ENCODE peak calls at places on chromosomes 16 and 17, in five cellular contexts. K is H1, G is K562, X is HepG2, E is GM12878. B is an unnamed sample.

GRCh38 chr17:3695723-3696411 is at the start of gene P2RX5:
- DNase-seq in K (no peak), G (peak; percentile 57), X (no peak), E (no peak), B (peak; percentile 81)

GRCh38 chr16:140175-140857 is 1.8 kb upstream of the NPRL3 start:
- DNase-seq in K (no peak), G (no peak), X (no peak), E (no peak), B (no peak)

GRCh38 chr17:39218906-39219305 is 6.8 kb downstream of the STAC2 start:
- DNase-seq in K (no peak), G (no peak), X (no peak), E (no peak), B (no peak)

GRCh38 chr16:75337430-75337829 is 86.0 kb upstream of the BCAR1 start:
- DNase-seq in K (no peak), G (no peak), X (no peak), E (no peak), B (no peak)

GRCh38 chr16:4801051-4801961 is 1.1 kb downstream of the ROGDI start:
- DNase-seq in K (no peak), G (no peak), X (no peak), E (no peak), B (no peak)

GRCh38 chr16:79757968-79758367 is 157.4 kb upstream of the MAF start:
- DNase-seq in K (no peak), G (no peak), X (no peak), E (no peak), B (no peak)

GRCh38 chr17:76402711-76403110 is 18.3 kb downstream of the SPHK1 start:
- DNase-seq in K (no peak), G (no peak), X (no peak), E (no peak), B (no peak)

GRCh38 chr17:49045376-49045775 is 48.2 kb downstream of the IGF2BP1 start:
- DNase-seq in K (no peak), G (no peak), X (no peak), E (no peak), B (no peak)

GRCh38 chr16:83954577-83955016 is 1.6 kb downstream of the OSGIN1 start:
- DNase-seq in K (no peak), G (no peak), X (peak; percentile 85), E (no peak), B (no peak)

GRCh38 chr17:1997587-1998425 is 27.3 kb downstream of the RTN4RL1 start:
- DNase-seq in K (no peak), G (no peak), X (peak; percentile 77), E (no peak), B (no peak)

GRCh38 chr17:40542562-40543411 is 22.5 kb downstream of the CCR7 start:
- DNase-seq in K (no peak), G (no peak), X (peak; percentile 90), E (no peak), B (peak; percentile 88)

GRCh38 chr16:66894948-66895696 is 14.8 kb downstream of the PDP2 start:
- DNase-seq in K (no peak), G (peak; percentile 63), X (peak; percentile 80), E (no peak), B (peak; percentile 76)

GRCh38 chr16:56743840-56744239 is 13.9 kb downstream of the NUP93 start:
- DNase-seq in K (no peak), G (no peak), X (no peak), E (no peak), B (no peak)

DNA sequence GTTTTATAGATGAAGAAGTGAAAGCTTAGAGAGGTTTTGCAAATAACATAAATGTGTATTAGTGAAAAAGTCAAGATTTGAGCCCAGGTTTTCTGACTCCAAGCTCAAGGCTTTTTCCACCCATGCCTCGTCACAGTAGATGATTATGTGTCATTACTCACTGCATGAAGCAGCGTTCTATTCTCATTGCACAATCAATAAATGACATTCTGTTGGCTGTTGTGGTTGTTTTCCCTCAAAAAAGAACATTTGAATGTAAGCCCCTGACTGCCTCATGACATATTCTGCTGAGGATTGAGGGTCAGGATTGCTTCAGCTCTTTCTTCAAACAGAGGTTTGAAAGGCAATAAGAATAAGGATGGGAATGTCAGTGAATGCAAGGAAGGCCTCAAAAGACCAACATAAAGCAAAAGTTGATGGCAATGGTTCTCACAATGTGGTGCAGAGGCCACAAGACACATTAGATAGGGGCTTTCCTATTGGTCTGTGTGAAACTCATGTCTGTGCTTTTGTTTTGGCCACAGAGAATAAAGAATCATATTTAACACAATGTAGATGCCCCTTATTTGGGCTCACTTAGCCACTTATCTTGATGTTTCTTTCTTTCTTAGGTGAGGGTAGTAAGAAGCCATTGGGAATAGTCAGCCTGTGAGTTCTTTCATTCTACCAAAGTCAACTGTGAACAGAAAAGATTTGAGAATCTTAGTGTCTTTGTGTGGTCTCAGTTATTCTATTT is 5.4 kb upstream of the MMD start:
- DNase-seq in K (no peak), G (no peak), X (no peak), E (no peak), B (no peak)
- TF ChIP-seq EP300 in K (no peak), G (no peak), X (no peak), E (peak; percentile 46), B (no peak)

DNA sequence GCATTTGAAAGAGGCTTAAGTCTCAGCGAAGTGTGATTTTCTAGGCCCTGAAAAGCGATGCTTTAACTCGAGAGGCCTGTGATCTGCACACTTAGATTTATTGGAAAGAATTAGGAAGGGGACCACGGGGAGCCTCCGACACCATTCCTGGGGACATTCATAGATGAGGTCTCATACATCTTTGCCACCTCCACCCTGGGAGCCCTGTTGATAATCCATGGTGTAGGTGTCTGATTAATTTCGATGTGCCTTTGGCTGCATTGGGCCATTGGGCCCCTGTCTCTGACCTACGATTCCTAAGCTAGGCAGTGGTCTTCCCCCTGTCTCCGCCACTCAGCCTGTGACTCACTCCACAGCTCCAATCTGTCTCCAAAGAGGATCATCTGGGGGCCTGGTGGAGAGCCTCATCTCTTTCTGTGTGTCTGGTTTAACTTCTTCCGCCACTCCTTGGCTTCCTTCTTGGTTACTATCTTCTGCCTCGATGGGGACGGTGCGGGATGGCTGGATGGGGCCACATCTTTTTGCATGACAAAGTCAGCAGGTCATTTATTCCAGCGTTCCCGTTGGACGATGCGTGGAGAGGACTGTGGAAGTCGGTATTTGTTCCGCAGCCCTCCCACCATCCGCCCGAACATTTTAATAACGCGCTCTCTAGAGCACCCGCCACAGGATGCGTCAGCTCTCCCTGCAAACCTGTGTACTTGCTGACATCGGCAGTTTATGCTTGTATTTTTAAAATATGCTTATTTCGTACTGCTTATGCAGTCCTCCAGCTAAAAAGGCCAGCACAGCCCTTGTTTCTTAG is 109.3 kb downstream of the IRX3 start:
- DNase-seq in K (no peak), G (no peak), X (no peak), E (no peak), B (no peak)
- TF ChIP-seq YY1 in K (no peak), G (no peak), X (no peak), E (no peak), B (no peak)

DNA sequence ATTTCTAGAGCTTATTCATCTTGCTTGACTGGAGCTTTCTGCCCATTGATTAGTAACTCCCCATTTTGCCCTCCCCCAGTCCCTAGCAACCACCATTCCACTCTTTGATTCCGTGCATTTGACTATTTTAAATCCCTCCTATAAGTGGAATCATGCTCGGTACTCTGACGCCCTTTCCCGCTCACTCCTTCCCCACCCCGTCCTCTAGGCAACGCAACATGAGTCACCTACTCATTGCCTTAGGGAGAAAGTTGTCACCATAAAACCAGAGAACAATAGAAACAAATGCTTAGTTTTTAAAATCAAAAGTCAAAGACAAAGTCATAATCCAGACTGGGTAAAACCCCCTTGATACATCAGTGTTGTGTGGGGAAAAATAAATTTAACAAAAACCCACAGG is 45.5 kb upstream of the RBBP6 start:
- DNase-seq in K (no peak), G (peak; percentile 21), X (no peak), E (no peak), B (no peak)
- TF ChIP-seq JUND in K (no peak), G (peak; percentile 25), X (no peak), E (no peak), B (no peak)

DNA sequence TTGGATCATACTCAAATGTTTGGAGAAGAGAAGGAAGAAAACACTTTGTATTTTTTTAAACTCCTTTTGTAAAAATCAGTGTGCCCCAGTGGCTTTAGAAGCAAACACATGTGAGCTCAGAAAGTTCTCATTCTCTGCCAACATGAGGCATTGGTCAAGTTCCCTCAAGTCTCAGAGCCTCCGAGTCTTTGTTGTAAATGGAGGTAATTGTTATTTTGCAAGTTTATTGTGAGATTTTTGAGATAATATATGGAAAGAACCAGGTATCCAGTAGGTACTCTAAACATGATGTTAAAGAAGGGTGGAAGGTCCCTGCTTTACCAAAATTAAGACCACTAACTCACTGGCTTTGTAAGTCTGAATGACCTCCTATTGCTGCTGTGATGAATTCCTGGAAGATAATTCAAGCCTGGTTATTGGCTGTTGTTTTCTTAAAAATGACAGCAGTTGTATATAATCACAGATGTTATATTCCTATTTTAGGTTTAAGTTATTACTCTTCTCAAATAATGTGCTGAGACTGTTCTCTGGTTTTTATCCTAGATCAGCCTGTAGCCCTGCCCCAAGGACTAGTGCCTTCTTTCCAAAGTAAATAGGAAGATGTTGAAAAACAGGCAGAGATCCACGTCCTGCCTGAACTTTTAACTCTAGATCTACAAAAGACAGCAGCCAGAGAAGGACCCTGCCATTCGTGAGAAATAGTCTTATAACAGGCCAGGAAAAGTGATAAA is 2.4 kb downstream of the HLF start:
- DNase-seq in K (no peak), G (no peak), X (no peak), E (no peak), B (no peak)
- TF ChIP-seq EP300 in K (no peak), G (no peak), X (no peak), E (no peak), B (no peak)

GRCh38 chr17:81231121-81231645 is 7.7 kb downstream of the TEPSIN start:
- DNase-seq in K (no peak), G (no peak), X (no peak), E (no peak), B (no peak)

GRCh38 chr17:81228834-81229665 is 6.3 kb upstream of the CEP131 start:
- DNase-seq in K (no peak), G (no peak), X (no peak), E (no peak), B (no peak)

GRCh38 chr17:81230043-81230820 is 7.5 kb upstream of the CEP131 start:
- DNase-seq in K (no peak), G (peak; percentile 81), X (no peak), E (no peak), B (peak; percentile 80)

GRCh38 chr17:81229666-81229920 is 6.8 kb upstream of the CEP131 start:
- DNase-seq in K (no peak), G (no peak), X (no peak), E (no peak), B (no peak)

DNA sequence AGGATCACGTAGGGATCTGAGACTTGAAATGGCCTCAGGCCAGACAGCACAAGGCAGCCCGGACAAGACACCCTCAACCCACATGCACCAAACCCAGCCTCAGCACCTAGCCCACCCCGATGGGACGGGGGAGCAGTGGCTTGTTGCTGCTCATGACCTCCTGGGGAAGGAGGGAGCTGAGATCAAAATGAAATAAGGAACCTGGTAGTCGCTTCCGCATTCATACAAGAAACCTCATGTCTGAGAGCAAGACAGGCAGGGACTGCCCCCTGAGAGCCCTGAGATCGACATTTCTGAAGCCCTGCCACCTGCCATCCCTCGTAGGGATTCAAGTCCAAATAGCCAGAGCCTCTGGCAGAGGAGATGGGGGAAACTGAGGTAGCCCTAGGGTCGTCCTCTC is 5.7 kb upstream of the CEP131 start:
- DNase-seq in K (no peak), G (no peak), X (no peak), E (no peak), B (no peak)
- TF ChIP-seq YY1 in K (no peak), G (no peak), X (no peak), E (no peak), B (no peak)